ENCODE peak calls at places on chromosomes 12 and 14, in five cellular contexts. One of them, this sample, is unnamed.

GRCh38 chr12:123064885-123065619 is 84.6 kb downstream of the ARL6IP4 start:
- DNase-seq in K562: no peak
- DNase-seq in GM12878: no peak
- DNase-seq in H1: no peak
- DNase-seq in HepG2: no peak
- DNase-seq in this sample: no peak

GRCh38 chr12:13959131-13959734 is 22.2 kb downstream of the GRIN2B start:
- DNase-seq in HepG2: no peak
- DNase-seq in K562: no peak
- DNase-seq in GM12878: no peak
- DNase-seq in H1: no peak
- DNase-seq in this sample: peak; percentile 25

GRCh38 chr12:48803693-48804092 is 14.6 kb upstream of the CACNB3 start:
- DNase-seq in HepG2: no peak
- DNase-seq in H1: no peak
- DNase-seq in K562: no peak
- DNase-seq in GM12878: no peak
- DNase-seq in this sample: no peak

GRCh38 chr14:69224946-69225345 is 33.6 kb downstream of the EXD2 start:
- DNase-seq in H1: no peak
- DNase-seq in GM12878: no peak
- DNase-seq in HepG2: no peak
- DNase-seq in K562: no peak
- DNase-seq in this sample: no peak

GRCh38 chr14:41785696-41786095 is 179.0 kb downstream of the LRFN5 start:
- DNase-seq in HepG2: peak; percentile 10
- DNase-seq in K562: no peak
- DNase-seq in H1: no peak
- DNase-seq in GM12878: no peak
- DNase-seq in this sample: peak; percentile 17

GRCh38 chr14:80446356-80446755 is 235.1 kb upstream of the DIO2 start:
- DNase-seq in GM12878: no peak
- DNase-seq in K562: no peak
- DNase-seq in HepG2: no peak
- DNase-seq in H1: no peak
- DNase-seq in this sample: no peak

GRCh38 chr12:116712458-116713303 is 25.2 kb downstream of the SPRING1 start:
- DNase-seq in H1: no peak
- DNase-seq in HepG2: no peak
- DNase-seq in K562: no peak
- DNase-seq in GM12878: no peak
- DNase-seq in this sample: no peak

GRCh38 chr12:65335021-65335714 is 56.7 kb downstream of the MSRB3 start:
- DNase-seq in H1: no peak
- DNase-seq in GM12878: no peak
- DNase-seq in K562: no peak
- DNase-seq in HepG2: peak; percentile 86
- DNase-seq in this sample: no peak

DNA sequence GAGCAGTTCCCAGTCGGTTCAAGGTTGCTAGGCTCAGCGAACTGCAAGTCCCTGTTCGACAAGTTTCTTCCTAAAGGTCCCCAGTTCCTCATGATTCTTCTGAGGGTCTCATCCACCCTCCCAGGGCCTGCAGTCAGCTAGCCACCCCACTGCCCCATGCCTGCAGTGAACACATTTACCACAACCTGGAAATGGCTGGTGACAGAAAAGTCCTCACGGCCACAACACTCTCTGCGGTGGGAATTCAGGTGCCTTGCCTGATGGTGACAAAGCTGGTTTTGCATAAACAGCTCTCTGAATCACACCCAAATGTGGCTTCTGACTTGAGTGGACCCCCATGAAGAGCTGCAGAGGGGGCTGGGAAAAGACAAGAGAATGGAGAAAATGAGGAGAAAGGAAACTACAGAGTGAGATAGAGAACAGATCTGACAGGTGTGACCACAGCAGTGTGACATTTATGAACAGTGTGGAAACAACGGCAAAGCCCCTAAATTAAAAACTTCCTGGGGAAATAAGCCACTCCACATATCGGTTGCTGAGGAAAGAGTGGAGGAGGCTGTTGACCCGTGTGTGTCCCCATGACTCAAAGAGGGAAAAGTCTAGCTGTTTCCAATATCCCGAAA is 1.3 kb upstream of the CD27 start:
- DNase-seq in HepG2: no peak
- DNase-seq in GM12878: no peak
- DNase-seq in K562: no peak
- DNase-seq in H1: no peak
- DNase-seq in this sample: no peak
- TF ChIP-seq ATF2 in HepG2: no peak
- TF ChIP-seq ATF2 in GM12878: no peak
- TF ChIP-seq ATF2 in K562: no peak
- TF ChIP-seq ATF2 in H1: no peak
- TF ChIP-seq ATF2 in this sample: no peak

DNA sequence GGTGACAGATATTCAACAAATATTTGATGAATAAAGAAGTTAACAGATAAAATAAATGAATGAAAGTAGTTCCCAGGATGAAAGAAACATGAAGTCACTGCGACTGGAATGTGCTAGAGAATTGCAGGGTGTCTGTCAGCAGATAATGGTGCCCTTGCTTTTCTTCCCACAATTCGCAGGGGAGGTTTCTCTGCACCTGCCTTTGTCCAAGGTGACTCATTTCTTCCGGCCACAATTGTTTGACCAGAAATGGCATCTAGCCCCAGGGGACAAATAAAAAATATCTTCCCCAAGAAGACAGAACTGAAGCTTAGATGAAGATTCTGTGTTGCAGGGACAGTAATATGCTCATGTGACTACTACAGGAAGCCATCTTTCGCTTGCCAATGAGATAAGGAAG is 316.1 kb upstream of the TBX3 start:
- DNase-seq in K562: no peak
- DNase-seq in GM12878: peak; percentile 31
- DNase-seq in HepG2: peak; percentile 52
- DNase-seq in H1: peak; percentile 23
- DNase-seq in this sample: no peak
- TF ChIP-seq ATF2 in K562: no peak
- TF ChIP-seq ATF2 in GM12878: no peak
- TF ChIP-seq ATF2 in HepG2: no peak
- TF ChIP-seq ATF2 in H1: no peak
- TF ChIP-seq ATF2 in this sample: no peak

GRCh38 chr14:62445570-62445969 is 599.7 kb downstream of the KCNH5 start:
- DNase-seq in K562: no peak
- DNase-seq in H1: peak; percentile 13
- DNase-seq in GM12878: no peak
- DNase-seq in HepG2: no peak
- DNase-seq in this sample: no peak

GRCh38 chr14:62439210-62439609 is 606.0 kb downstream of the KCNH5 start:
- DNase-seq in HepG2: no peak
- DNase-seq in H1: no peak
- DNase-seq in GM12878: no peak
- DNase-seq in K562: no peak
- DNase-seq in this sample: no peak

GRCh38 chr14:62443796-62444195 is 601.5 kb downstream of the KCNH5 start:
- DNase-seq in HepG2: no peak
- DNase-seq in GM12878: no peak
- DNase-seq in H1: no peak
- DNase-seq in K562: no peak
- DNase-seq in this sample: no peak
- TF ChIP-seq ATF2 in HepG2: no peak
- TF ChIP-seq ATF2 in GM12878: no peak
- TF ChIP-seq ATF2 in H1: no peak
- TF ChIP-seq ATF2 in K562: no peak
- TF ChIP-seq ATF2 in this sample: no peak

GRCh38 chr12:68305278-68305677 is 26.9 kb downstream of the MDM1 start:
- DNase-seq in GM12878: peak; percentile 39
- DNase-seq in H1: no peak
- DNase-seq in K562: no peak
- DNase-seq in HepG2: no peak
- DNase-seq in this sample: no peak

GRCh38 chr12:68306564-68306963 is 25.6 kb downstream of the MDM1 start:
- DNase-seq in K562: no peak
- DNase-seq in GM12878: peak; percentile 30
- DNase-seq in H1: no peak
- DNase-seq in HepG2: no peak
- DNase-seq in this sample: no peak

GRCh38 chr12:68310370-68310769 is 21.8 kb downstream of the MDM1 start:
- DNase-seq in H1: no peak
- DNase-seq in GM12878: no peak
- DNase-seq in K562: no peak
- DNase-seq in HepG2: no peak
- DNase-seq in this sample: no peak

GRCh38 chr12:68303850-68304249 is 28.3 kb downstream of the MDM1 start:
- DNase-seq in GM12878: no peak
- DNase-seq in HepG2: no peak
- DNase-seq in H1: no peak
- DNase-seq in K562: no peak
- DNase-seq in this sample: no peak

DNA sequence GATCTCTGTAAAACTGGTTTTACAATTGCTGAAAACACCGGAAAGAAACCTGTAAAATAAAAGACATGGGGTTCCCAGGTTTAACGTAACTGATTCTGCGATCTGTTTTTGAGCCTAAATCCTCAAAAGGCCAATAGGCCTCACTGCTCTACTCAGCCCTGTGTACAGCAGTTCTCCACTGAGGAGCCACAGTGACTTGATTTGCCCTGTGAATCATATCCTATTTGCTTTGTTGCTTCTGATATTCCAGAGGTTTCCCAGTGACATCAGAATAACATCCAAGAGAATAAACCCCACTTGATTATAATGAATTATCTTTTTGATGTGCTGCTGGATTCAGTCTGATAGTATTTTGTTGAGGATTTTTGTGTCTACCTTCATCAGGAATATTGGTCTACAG is 27.5 kb downstream of the MDM1 start:
- DNase-seq in HepG2: no peak
- DNase-seq in H1: no peak
- DNase-seq in K562: no peak
- DNase-seq in GM12878: no peak
- DNase-seq in this sample: no peak
- TF ChIP-seq ATF2 in HepG2: no peak
- TF ChIP-seq ATF2 in H1: no peak
- TF ChIP-seq ATF2 in K562: no peak
- TF ChIP-seq ATF2 in GM12878: no peak
- TF ChIP-seq ATF2 in this sample: no peak

GRCh38 chr14:72801381-72801812 is 92.5 kb downstream of the DPF3 start:
- DNase-seq in K562: no peak
- DNase-seq in GM12878: no peak
- DNase-seq in HepG2: no peak
- DNase-seq in H1: no peak
- DNase-seq in this sample: no peak
- TF ChIP-seq ATF2 in K562: no peak
- TF ChIP-seq ATF2 in GM12878: no peak
- TF ChIP-seq ATF2 in HepG2: no peak
- TF ChIP-seq ATF2 in H1: no peak
- TF ChIP-seq ATF2 in this sample: no peak

GRCh38 chr12:53060064-53060720 is 10.3 kb downstream of the TNS2 start:
- DNase-seq in GM12878: no peak
- DNase-seq in K562: no peak
- DNase-seq in H1: no peak
- DNase-seq in HepG2: no peak
- DNase-seq in this sample: no peak

GRCh38 chr12:53062977-53063707 is 13.3 kb downstream of the TNS2 start:
- DNase-seq in GM12878: no peak
- DNase-seq in H1: no peak
- DNase-seq in K562: no peak
- DNase-seq in HepG2: no peak
- DNase-seq in this sample: peak; percentile 9

GRCh38 chr12:53060721-53061276 is 10.9 kb downstream of the TNS2 start:
- DNase-seq in K562: no peak
- DNase-seq in GM12878: no peak
- DNase-seq in HepG2: no peak
- DNase-seq in H1: no peak
- DNase-seq in this sample: no peak

GRCh38 chr12:53062011-53062961 is 12.4 kb downstream of the TNS2 start:
- DNase-seq in H1: no peak
- DNase-seq in K562: no peak
- DNase-seq in GM12878: no peak
- DNase-seq in HepG2: no peak
- DNase-seq in this sample: no peak

GRCh38 chr12:53061404-53062010 is 11.6 kb downstream of the TNS2 start:
- DNase-seq in GM12878: no peak
- DNase-seq in K562: peak; percentile 64
- DNase-seq in HepG2: peak; percentile 92
- DNase-seq in H1: no peak
- DNase-seq in this sample: peak; percentile 57
- TF ChIP-seq ATF2 in GM12878: no peak
- TF ChIP-seq ATF2 in K562: no peak
- TF ChIP-seq ATF2 in HepG2: no peak
- TF ChIP-seq ATF2 in H1: no peak
- TF ChIP-seq ATF2 in this sample: no peak

GRCh38 chr14:105364100-105364708 is 34.1 kb upstream of the TEX22 start:
- DNase-seq in GM12878: no peak
- DNase-seq in K562: peak; percentile 81
- DNase-seq in H1: no peak
- DNase-seq in HepG2: no peak
- DNase-seq in this sample: no peak
- TF ChIP-seq ATF2 in GM12878: no peak
- TF ChIP-seq ATF2 in K562: no peak
- TF ChIP-seq ATF2 in H1: no peak
- TF ChIP-seq ATF2 in HepG2: no peak
- TF ChIP-seq ATF2 in this sample: no peak

GRCh38 chr12:22215467-22216253 is 118.8 kb downstream of the ST8SIA1 start:
- DNase-seq in K562: no peak
- DNase-seq in HepG2: no peak
- DNase-seq in H1: no peak
- DNase-seq in GM12878: no peak
- DNase-seq in this sample: no peak
- TF ChIP-seq ATF2 in K562: no peak
- TF ChIP-seq ATF2 in HepG2: no peak
- TF ChIP-seq ATF2 in H1: no peak
- TF ChIP-seq ATF2 in GM12878: no peak
- TF ChIP-seq ATF2 in this sample: no peak

DNA sequence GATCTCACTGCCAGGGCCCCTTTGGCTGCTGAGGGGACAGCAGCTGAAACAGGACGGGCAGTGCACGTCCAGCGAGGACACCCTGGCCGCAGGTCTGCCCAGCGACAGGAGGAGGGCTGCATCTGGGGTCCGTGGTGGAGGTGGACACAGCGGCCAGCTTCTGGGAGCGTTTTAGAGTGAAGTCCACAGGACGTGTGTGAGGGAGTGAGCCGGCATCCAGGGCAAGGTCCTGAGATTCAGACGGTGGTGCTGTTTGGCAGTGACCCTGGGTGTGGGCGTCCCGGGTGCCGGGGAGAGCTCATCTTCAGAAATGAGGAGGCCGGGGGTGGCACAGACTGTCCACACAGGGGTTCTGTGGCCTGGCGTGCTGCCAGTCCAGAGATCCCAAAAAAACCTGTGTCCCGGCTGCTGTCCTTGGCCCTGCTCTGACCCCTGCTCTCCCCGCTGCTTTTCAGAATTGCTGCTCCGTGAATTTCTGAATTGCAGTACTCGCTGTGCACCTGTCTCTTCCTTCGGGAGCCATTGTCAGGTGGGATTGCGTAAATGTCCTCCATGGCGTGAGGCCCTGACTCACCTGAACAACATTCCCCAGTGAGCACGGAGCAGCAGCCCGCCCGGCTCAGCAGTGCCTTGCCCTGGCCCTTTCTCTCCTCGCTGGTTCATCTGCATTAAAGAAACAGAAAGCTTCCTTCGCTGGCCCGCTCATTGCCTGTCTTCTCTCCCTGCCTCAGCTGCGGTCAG is 183.5 kb upstream of the C14orf180 start:
- DNase-seq in H1: no peak
- DNase-seq in HepG2: no peak
- DNase-seq in K562: no peak
- DNase-seq in GM12878: no peak
- DNase-seq in this sample: peak; percentile 14
- TF ChIP-seq ATF2 in H1: no peak
- TF ChIP-seq ATF2 in HepG2: no peak
- TF ChIP-seq ATF2 in K562: no peak
- TF ChIP-seq ATF2 in GM12878: no peak
- TF ChIP-seq ATF2 in this sample: no peak

This sample was measured in WTC11.